ENCODE peak calls at places on chromosomes 4 and X, in four cellular contexts. B, M, L and V are unnamed samples.
A peak's percentile ranks its signal among the peaks of the same experiment; 100 is the strongest.

GRCh38 chrX:18401848-18402213 is 23.6 kb upstream of the CDKL5 start:
- DNase-seq in B (no peak), M (no peak), L (no peak), V (no peak)

GRCh38 chr4:183337349-183337748 is 15.1 kb upstream of the CLDN24 start:
- DNase-seq in B (no peak), M (no peak), L (no peak), V (no peak)

GRCh38 chr4:82371398-82371972 is 2.3 kb downstream of the HNRNPD start:
- DNase-seq in B (peak; percentile 18), M (no peak), L (peak; percentile 18), V (no peak)

GRCh38 chrX:11908371-11908770 is 150.3 kb downstream of the MSL3 start:
- DNase-seq in B (no peak), M (peak; percentile 47), L (no peak), V (no peak)

GRCh38 chr4:11439836-11440235 is 11.1 kb upstream of the HS3ST1 start:
- DNase-seq in B (no peak), M (no peak), L (no peak), V (no peak)

GRCh38 chr4:121758896-121759568 is 5.9 kb downstream of the SMIM43 start:
- DNase-seq in B (peak; percentile 51), M (no peak), L (peak; percentile 12), V (no peak)

GRCh38 chrX:72128881-72129280 is 2.8 kb downstream of the RTL5 start:
- DNase-seq in B (no peak), M (peak; percentile 50), L (no peak), V (peak; percentile 43)

GRCh38 chr4:687048-687974 is 1.6 kb downstream of the SLC49A3 start:
- DNase-seq in B (peak; percentile 77), M (peak; percentile 69), L (peak; percentile 94), V (peak; percentile 76)

GRCh38 chr4:26365537-26366150 is 44.8 kb downstream of the RBPJ start:
- DNase-seq in B (no peak), M (no peak), L (no peak), V (no peak)

GRCh38 chr4:106063009-106063408 is 167.7 kb downstream of the NPNT start:
- DNase-seq in B (peak; percentile 45), M (no peak), L (no peak), V (no peak)

GRCh38 chrX:23799469-23800065 is 16.6 kb downstream of the SAT1 start:
- DNase-seq in B (peak; percentile 60), M (no peak), L (peak; percentile 46), V (no peak)

GRCh38 chr4:183118585-183118984 is 19.5 kb downstream of the WWC2 start:
- DNase-seq in B (peak; percentile 87), M (peak; percentile 90), L (peak; percentile 77), V (no peak)

GRCh38 chrX:39158801-39159657 is 357.8 kb downstream of the MID1IP1 start:
- DNase-seq in B (peak; percentile 11), M (peak; percentile 65), L (peak; percentile 95), V (no peak)

GRCh38 chr4:20506827-20507226 is 193.4 kb upstream of the PACRGL start:
- DNase-seq in B (peak; percentile 90), M (no peak), L (peak; percentile 67), V (no peak)

GRCh38 chrX:138847930-138848329 is 136.4 kb upstream of the FGF13 start:
- DNase-seq in B (no peak), M (peak; percentile 44), L (peak; percentile 0), V (no peak)

GRCh38 chrX:72142094-72142843 is 10.6 kb upstream of the RTL5 start:
- DNase-seq in B (no peak), M (no peak), L (no peak), V (no peak)

GRCh38 chrX:30898886-30899285 is 9.8 kb upstream of the TAB3 start:
- DNase-seq in B (no peak), M (no peak), L (no peak), V (no peak)

GRCh38 chrX:13087322-13088154 is 43.1 kb upstream of the FAM9C start:
- DNase-seq in B (peak; percentile 70), M (no peak), L (peak; percentile 72), V (no peak)

GRCh38 chr4:15003441-15003890 is 1.2 kb downstream of the CPEB2 start:
- DNase-seq in B (peak; percentile 19), M (peak; percentile 63), L (peak; percentile 54), V (peak; percentile 52)
- H3K4ac ChIP-seq in B (peak overlapping the region; percentile 7), M (peak overlapping the region; percentile 44), L (peak overlapping the region; percentile 100), V (no peak overlapping the region)

GRCh38 chrX:19555236-19555635 is 39.9 kb upstream of the MAP3K15 start:
- DNase-seq in B (no peak), M (no peak), L (no peak), V (no peak)

GRCh38 chrX:19555683-19556082 is 40.4 kb upstream of the MAP3K15 start:
- DNase-seq in B (no peak), M (no peak), L (no peak), V (no peak)

GRCh38 chrX:19549838-19550237 is 34.5 kb upstream of the MAP3K15 start:
- DNase-seq in B (no peak), M (no peak), L (no peak), V (no peak)

GRCh38 chrX:19554786-19555185 is 39.5 kb upstream of the MAP3K15 start:
- DNase-seq in B (peak; percentile 83), M (no peak), L (peak; percentile 8), V (no peak)

DNA sequence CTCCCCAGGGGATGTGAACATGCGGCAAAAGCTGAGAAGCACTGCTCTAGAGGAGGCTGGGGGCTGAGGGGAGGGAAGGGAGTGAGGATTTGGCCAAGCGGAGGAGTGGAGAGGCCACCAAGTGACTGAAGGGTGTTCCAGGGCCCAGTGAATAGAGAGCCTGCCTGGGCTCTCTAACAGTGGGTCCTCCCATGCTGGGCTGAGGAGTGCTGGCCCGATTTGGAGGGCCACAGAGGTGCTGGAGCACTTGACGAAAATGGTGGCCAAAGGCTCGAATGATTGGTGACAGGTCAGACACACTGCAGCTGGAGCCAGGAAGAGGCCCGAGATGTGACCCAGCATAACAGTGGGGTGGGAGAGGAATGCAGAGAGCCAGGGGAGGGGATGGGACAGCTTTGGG is 37.5 kb upstream of the MAP3K15 start:
- DNase-seq in B (no peak), M (no peak), L (no peak), V (no peak)
- H3K4ac ChIP-seq in B (no peak overlapping the region), M (no peak overlapping the region), L (no peak overlapping the region), V (no peak overlapping the region)

GRCh38 chr4:7998447-7998846 is 58.8 kb upstream of the AFAP1 start:
- DNase-seq in B (no peak), M (no peak), L (no peak), V (no peak)
- H3K4ac ChIP-seq in B (no peak overlapping the region), M (no peak overlapping the region), L (no peak overlapping the region), V (no peak overlapping the region)

GRCh38 chrX:122866527-122866926 is 317.6 kb upstream of the GRIA3 start:
- DNase-seq in B (peak; percentile 17), M (no peak), L (peak; percentile 54), V (no peak)
- H3K4ac ChIP-seq in B (no peak overlapping the region), M (no peak overlapping the region), L (no peak overlapping the region), V (no peak overlapping the region)

GRCh38 chr4:2846172-2846571 is 2.5 kb downstream of the ADD1 start:
- DNase-seq in B (no peak), M (no peak), L (no peak), V (no peak)

GRCh38 chr4:2848449-2848848 is 4.8 kb downstream of the ADD1 start:
- DNase-seq in B (peak; percentile 28), M (peak; percentile 44), L (no peak), V (no peak)

GRCh38 chr4:2843909-2844584 is 403 bp downstream of the ADD1 start:
- DNase-seq in B (peak; percentile 24), M (peak; percentile 49), L (peak; percentile 58), V (peak; percentile 43)

GRCh38 chr4:2849267-2850140 is 5.9 kb downstream of the ADD1 start:
- DNase-seq in B (no peak), M (no peak), L (no peak), V (no peak)

GRCh38 chr4:2847297-2847871 is 3.7 kb downstream of the ADD1 start:
- DNase-seq in B (no peak), M (peak; percentile 88), L (no peak), V (no peak)
- H3K4ac ChIP-seq in B (no peak overlapping the region), M (peak overlapping the region; percentile 46), L (no peak overlapping the region), V (no peak overlapping the region)

DNA sequence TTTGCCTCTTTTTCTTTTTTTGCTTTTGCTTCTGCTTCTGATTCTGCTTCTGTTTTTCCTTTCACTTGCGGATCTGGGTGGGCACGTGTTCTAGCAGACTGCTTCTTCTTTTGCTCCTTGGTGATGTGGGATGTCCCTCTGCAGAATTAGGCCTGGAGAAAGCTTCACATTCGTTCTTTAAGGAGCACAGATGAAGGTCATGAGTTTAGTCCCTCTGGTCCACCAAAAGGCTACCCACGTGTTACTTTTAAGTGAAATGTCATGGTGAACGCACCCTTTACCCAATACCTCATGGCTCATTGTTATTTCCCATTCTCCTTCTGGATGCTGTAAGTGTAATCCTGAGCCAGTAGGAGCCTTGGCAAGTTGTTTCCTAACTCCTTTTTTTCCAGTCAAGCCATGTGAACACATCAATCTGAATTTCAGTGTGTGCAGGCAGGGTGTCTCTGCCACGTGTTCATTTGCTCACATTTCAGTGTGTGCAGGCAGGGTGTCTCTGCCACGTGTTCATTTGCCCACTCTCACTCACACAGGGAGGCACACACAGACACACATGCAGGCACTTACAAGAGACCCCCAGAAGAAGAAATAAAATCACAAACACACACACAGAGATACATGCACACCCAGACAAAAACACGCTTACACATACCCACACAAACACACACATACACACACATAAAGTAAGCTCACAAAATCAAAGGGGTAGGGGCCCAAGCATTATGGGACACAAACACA is 36.9 kb downstream of the NBDY start:
- DNase-seq in B (no peak), M (no peak), L (peak; percentile 0), V (no peak)
- H3K4ac ChIP-seq in B (no peak overlapping the region), M (no peak overlapping the region), L (no peak overlapping the region), V (no peak overlapping the region)

GRCh38 chr4:188408244-188409067 is 269.2 kb downstream of the TRIML1 start:
- DNase-seq in B (peak; percentile 75), M (no peak), L (no peak), V (no peak)

GRCh38 chr4:188399834-188400233 is 260.6 kb downstream of the TRIML1 start:
- DNase-seq in B (no peak), M (peak; percentile 95), L (no peak), V (peak; percentile 76)

GRCh38 chr4:188400456-188400855 is 261.2 kb downstream of the TRIML1 start:
- DNase-seq in B (no peak), M (peak; percentile 31), L (no peak), V (no peak)

DNA sequence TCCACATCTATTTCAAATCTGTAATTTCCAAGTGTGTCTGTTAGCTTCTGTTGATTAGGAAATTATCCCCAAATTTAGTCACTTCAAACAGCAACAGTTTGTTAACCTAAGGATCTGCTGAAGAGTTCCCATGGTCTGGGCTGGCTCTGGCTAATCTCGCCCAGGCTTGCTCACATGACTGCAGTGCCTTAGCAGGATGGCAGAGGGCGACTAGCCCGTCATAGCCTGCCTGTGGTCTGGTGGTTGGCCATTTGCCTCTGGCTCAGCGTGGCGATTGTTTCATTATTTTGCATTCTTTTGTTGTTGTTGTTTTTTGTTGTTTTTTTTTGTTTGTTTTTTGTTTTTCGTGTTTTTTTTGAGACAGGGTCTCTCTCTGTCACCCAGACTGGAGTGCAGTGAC is 264.0 kb downstream of the TRIML1 start:
- DNase-seq in B (no peak), M (peak; percentile 67), L (no peak), V (peak; percentile 56)
- H3K4ac ChIP-seq in B (peak overlapping the region; percentile 6), M (no peak overlapping the region), L (no peak overlapping the region), V (no peak overlapping the region)

DNA sequence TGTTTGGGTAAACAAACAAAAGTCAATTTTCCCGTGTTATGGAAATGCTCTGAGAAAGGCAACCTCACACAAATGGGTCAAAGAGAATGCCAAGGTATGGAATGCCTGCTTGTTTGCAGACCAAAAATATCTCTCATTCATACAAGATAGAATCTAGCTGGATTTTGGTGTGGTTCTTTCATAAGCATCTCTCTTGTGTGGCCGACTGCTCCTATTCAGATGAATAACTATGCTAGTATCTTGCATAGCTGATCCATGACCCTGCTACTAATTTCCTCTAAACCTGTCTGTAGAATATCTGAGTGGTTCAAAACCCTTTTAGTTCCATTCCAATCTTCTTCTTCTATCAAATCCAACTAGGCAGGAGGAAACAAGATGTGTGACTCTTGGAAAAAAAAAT is 28.2 kb upstream of the SORBS2 start:
- DNase-seq in B (peak; percentile 33), M (no peak), L (peak; percentile 29), V (no peak)
- H3K4ac ChIP-seq in B (peak overlapping the region; percentile 94), M (peak overlapping the region; percentile 26), L (no peak overlapping the region), V (no peak overlapping the region)